ENCODE peak calls at places on chromosomes 13 and 19, in five cellular contexts. O is heart right ventricle, K is A549, A is HepG2, F is adrenal gland. Q is an unnamed sample.

GRCh38 chr13:23674795-23675640 is 104.8 kb downstream of the TNFRSF19 start:
- DNase-seq in O (no peak), F (no peak), K (peak; percentile 60), A (peak; percentile 44), Q (no peak)

GRCh38 chr13:71798723-71799122 is 68.3 kb downstream of the DACH1 start:
- DNase-seq in A (no peak), O (no peak), K (no peak), F (no peak), Q (no peak)

GRCh38 chr19:2059422-2060201 is 8.6 kb upstream of the MKNK2 start:
- DNase-seq in F (peak; percentile 96), K (peak; percentile 93), A (peak; percentile 89), O (peak; percentile 67), Q (peak; percentile 91)

GRCh38 chr13:99454518-99455183 is 46.6 kb upstream of the TM9SF2 start:
- DNase-seq in A (no peak), F (no peak), O (no peak), K (no peak), Q (no peak)

GRCh38 chr13:55437162-55437561 is 1703.6 kb upstream of the PRR20A start:
- DNase-seq in A (no peak), O (no peak), K (no peak), F (no peak), Q (no peak)

GRCh38 chr13:105336706-105337582 is 1198.5 kb downstream of the EFNB2 start:
- DNase-seq in F (no peak), O (no peak), A (no peak), K (no peak), Q (no peak)

GRCh38 chr13:94121686-94122085 is 357.8 kb downstream of the DCT start:
- DNase-seq in F (peak; percentile 40), K (no peak), O (no peak), A (no peak), Q (no peak)

GRCh38 chr19:6613711-6614110 is 22.8 kb upstream of the CD70 start:
- DNase-seq in K (no peak), O (no peak), A (no peak), F (no peak), Q (no peak)

GRCh38 chr13:91647361-91647970 is 249.0 kb downstream of the GPC5 start:
- DNase-seq in F (peak; percentile 16), O (peak; percentile 9), A (peak; percentile 26), K (peak; percentile 27), Q (no peak)

GRCh38 chr19:17025361-17025760 is 1.2 kb downstream of the CPAMD8 start:
- DNase-seq in A (no peak), K (no peak), O (no peak), F (no peak), Q (no peak)

GRCh38 chr13:111110054-111110453 is 5.1 kb upstream of the ARHGEF7 start:
- DNase-seq in K (no peak), O (no peak), A (no peak), F (no peak), Q (no peak)

GRCh38 chr13:25833761-25834160 is 218.1 kb downstream of the SHISA2 start:
- DNase-seq in O (no peak), F (no peak), A (no peak), K (no peak), Q (no peak)

GRCh38 chr13:64758520-64758919 is 2471.6 kb downstream of the PCDH9 start:
- DNase-seq in A (no peak), O (no peak), K (no peak), F (no peak), Q (no peak)

GRCh38 chr13:67048084-67048792 is 181.9 kb downstream of the PCDH9 start:
- DNase-seq in O (no peak), A (no peak), K (no peak), F (no peak), Q (no peak)

GRCh38 chr19:42255766-42256750 is 1.1 kb upstream of the ERF start:
- DNase-seq in K (peak; percentile 80), F (no peak), O (peak; percentile 65), A (no peak), Q (no peak)

GRCh38 chr13:34044660-34045080 is 226.7 kb downstream of the RFC3 start:
- DNase-seq in O (no peak), A (no peak), F (peak; percentile 20), K (peak; percentile 75), Q (no peak)

GRCh38 chr13:76389321-76389720 is 496.9 kb downstream of the KCTD12 start:
- DNase-seq in O (no peak), K (no peak), F (no peak), A (no peak), Q (no peak)

GRCh38 chr19:3409346-3410064 is 43.1 kb downstream of the NFIC start:
- DNase-seq in O (peak; percentile 76), K (no peak), F (peak; percentile 78), A (peak; percentile 94), Q (peak; percentile 100)

GRCh38 chr13:29749401-29750177 is 100.8 kb downstream of the UBL3 start:
- DNase-seq in O (no peak), F (no peak), A (no peak), K (no peak), Q (no peak)

GRCh38 chr13:94416454-94417080 is 62.9 kb downstream of the DCT start:
- DNase-seq in K (peak; percentile 32), A (peak; percentile 67), F (no peak), O (no peak), Q (no peak)

GRCh38 chr19:18167975-18168645 is 5.5 kb upstream of the IFI30 start:
- DNase-seq in F (no peak), K (no peak), O (peak; percentile 37), A (no peak), Q (no peak)

GRCh38 chr19:771332-771785 is 20.4 kb downstream of the MISP start:
- DNase-seq in A (peak; percentile 63), O (peak; percentile 57), K (peak; percentile 81), F (no peak), Q (no peak)

GRCh38 chr13:113291997-113292862 is 4.8 kb upstream of the LAMP1 start:
- DNase-seq in K (no peak), O (peak; percentile 32), A (no peak), F (peak; percentile 49), Q (peak; percentile 78)

GRCh38 chr13:109712187-109712601 is 74.2 kb downstream of the IRS2 start:
- DNase-seq in F (no peak), A (no peak), K (no peak), O (no peak), Q (no peak)

GRCh38 chr19:16462757-16463250 is 9.0 kb downstream of the EPS15L1 start:
- DNase-seq in K (no peak), F (peak; percentile 79), O (no peak), A (no peak), Q (peak; percentile 94)

GRCh38 chr13:82058364-82058763 is 1717.4 kb upstream of the SPRY2 start:
- DNase-seq in O (no peak), F (no peak), A (no peak), K (no peak), Q (no peak)
- H3K4me1 ChIP-seq in O (no peaks in the 10 kb centered on the region), F (no peaks in the 10 kb centered on the region), A (no peaks in the 10 kb centered on the region), K (no peaks in the 10 kb centered on the region), Q (no peaks in the 10 kb centered on the region)

GRCh38 chr19:48498576-48498879 is 13.1 kb downstream of the LMTK3 start:
- DNase-seq in A (no peak), F (no peak), O (no peak), K (no peak), Q (no peak)
- H3K4me1 ChIP-seq in A (peaks cover 43% of the 10 kb centered on the region), F (peaks cover 14% of the 10 kb centered on the region), O (peaks cover 34% of the 10 kb centered on the region), K (peaks cover 24% of the 10 kb centered on the region), Q (no peaks in the 10 kb centered on the region)

DNA sequence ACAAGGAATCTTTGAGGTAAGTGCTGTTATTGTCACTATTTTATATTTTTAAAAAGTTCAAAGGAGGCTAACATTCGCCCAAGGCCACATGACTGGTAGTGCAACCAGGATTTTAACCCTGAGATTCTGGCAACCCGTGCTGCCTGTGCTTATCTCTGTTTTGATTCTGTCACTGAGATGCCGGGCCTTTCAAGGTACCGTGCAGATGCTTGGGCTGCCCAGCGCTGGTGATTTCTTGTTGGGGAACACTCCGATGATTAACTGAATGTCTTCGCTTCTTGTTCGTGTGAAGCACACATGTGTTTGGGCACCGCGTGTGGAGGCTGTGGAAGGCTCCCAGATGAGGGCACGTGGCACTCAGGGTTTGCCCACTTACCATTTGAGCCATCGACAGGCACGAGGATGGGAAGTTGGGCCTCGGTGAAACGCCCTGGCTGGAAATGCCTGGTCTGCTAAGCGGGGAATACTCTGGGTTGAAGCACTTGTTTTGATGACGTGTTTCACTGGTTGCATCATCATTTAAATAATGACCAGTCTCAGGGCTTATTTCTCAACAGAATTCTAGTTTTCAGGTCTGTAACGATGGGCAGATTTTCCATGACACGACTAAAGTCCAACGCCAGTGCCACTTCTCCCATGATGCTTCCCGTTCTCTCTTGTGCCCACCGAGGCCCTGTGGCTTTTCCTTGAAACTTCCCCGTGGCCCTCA is 392.7 kb downstream of the FGF9 start:
- DNase-seq in A (no peak), K (no peak), F (peak; percentile 85), O (no peak), Q (no peak)
- H3K4me1 ChIP-seq in A (no peaks in the 10 kb centered on the region), K (no peaks in the 10 kb centered on the region), F (peaks cover 12% of the 10 kb centered on the region), O (no peaks in the 10 kb centered on the region), Q (no peaks in the 10 kb centered on the region)

GRCh38 chr13:80009760-80010159 is 331.2 kb downstream of the SPRY2 start:
- DNase-seq in F (no peak), A (no peak), K (no peak), O (no peak), Q (no peak)

GRCh38 chr13:80012281-80012680 is 328.6 kb downstream of the SPRY2 start:
- DNase-seq in A (no peak), F (peak; percentile 62), K (no peak), O (no peak), Q (no peak)

GRCh38 chr13:80010846-80011245 is 330.1 kb downstream of the SPRY2 start:
- DNase-seq in O (no peak), K (no peak), F (no peak), A (no peak), Q (no peak)

GRCh38 chr13:80011448-80012212 is 329.3 kb downstream of the SPRY2 start:
- DNase-seq in O (no peak), K (no peak), A (no peak), F (peak; percentile 59), Q (peak; percentile 7)

GRCh38 chr13:80010286-80010831 is 330.6 kb downstream of the SPRY2 start:
- DNase-seq in A (no peak), O (no peak), F (no peak), K (no peak), Q (no peak)
- H3K4me1 ChIP-seq in A (no peaks in the 10 kb centered on the region), O (peaks cover 14% of the 10 kb centered on the region), F (peaks cover 7% of the 10 kb centered on the region), K (peaks cover 25% of the 10 kb centered on the region), Q (peaks cover 34% of the 10 kb centered on the region)

DNA sequence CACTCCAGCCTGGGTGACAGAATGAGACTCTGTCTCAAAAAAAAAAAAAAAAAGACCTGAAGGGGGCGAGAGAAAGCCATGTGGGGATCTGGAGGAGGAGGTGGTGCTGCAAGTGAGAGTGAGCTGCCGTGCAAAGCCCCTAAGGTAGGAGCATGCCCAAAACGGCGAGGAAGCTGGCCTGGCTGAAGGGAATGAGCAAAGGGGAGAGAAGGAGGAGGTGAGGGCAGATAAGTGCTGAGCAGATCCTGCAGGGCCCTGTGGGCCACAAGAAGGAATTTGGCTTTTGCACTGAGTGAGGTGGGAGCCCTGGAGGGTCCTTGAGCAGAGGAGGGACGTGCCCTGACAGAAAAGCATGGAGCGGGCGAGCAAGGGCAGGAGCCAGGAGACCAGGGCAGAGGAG is 19.4 kb upstream of the ADGRE5 start:
- DNase-seq in A (no peak), K (peak; percentile 57), F (no peak), O (no peak), Q (no peak)
- H3K4me1 ChIP-seq in A (peaks cover 21% of the 10 kb centered on the region), K (peaks cover 13% of the 10 kb centered on the region), F (peaks cover 14% of the 10 kb centered on the region), O (peaks cover 35% of the 10 kb centered on the region), Q (peaks cover 5% of the 10 kb centered on the region)

DNA sequence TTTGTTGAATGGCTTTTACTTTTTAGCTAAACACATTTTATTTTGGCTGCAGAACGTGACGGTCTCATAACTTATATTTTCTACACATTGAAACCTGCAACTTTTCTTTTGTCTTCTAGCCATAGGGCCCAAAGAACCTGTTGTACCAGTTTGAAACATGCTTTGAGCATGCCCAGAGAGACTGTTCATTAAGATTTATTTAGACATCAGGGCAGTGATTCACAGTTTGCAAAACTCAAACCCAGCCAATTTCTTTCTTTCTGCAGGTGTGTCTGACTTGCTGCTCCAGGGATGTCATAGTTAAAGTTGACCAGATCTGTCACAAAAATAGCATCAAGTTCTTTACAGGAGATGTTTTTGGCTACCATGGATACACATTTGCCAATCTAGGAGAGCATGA is 22.0 kb downstream of the SAE1 start:
- DNase-seq in F (no peak), A (no peak), K (no peak), O (no peak), Q (no peak)
- H3K4me1 ChIP-seq in F (peaks cover 16% of the 10 kb centered on the region), A (peaks cover 17% of the 10 kb centered on the region), K (peaks cover 9% of the 10 kb centered on the region), O (peaks cover 43% of the 10 kb centered on the region), Q (peaks cover 12% of the 10 kb centered on the region)

Q was measured in gastrocnemius medialis.